ENCODE peak calls at places on chromosomes 5 and 9, in five cellular contexts. V, T, C, P and E are unnamed samples.

GRCh38 chr5:99022250-99022649 is 93.4 kb upstream of the CHD1 start:
- DNase-seq in P (no peak), T (no peak), C (no peak), V (no peak), E (no peak)

GRCh38 chr5:161027763-161028162 is 175.8 kb upstream of the ATP10B start:
- DNase-seq in P (no peak), V (no peak), T (no peak), C (no peak), E (no peak)

GRCh38 chr5:6907320-6907918 is 194.2 kb downstream of the TENT4A start:
- DNase-seq in P (no peak), T (no peak), C (no peak), V (no peak), E (no peak)

GRCh38 chr5:56620903-56621680 is 194.3 kb upstream of the MAP3K1 start:
- DNase-seq in C (no peak), P (no peak), T (no peak), V (no peak), E (no peak)

GRCh38 chr5:172175263-172175719 is 12.7 kb downstream of the STK10 start:
- DNase-seq in C (no peak), T (no peak), P (peak; percentile 95), V (peak; percentile 79), E (peak; percentile 57)

GRCh38 chr5:169979871-169980270 is 424 bp downstream of the INSYN2B start:
- DNase-seq in T (peak; percentile 83), V (no peak), C (no peak), P (no peak), E (no peak)

GRCh38 chr9:23695572-23695971 is 130.5 kb downstream of the ELAVL2 start:
- DNase-seq in C (no peak), T (no peak), P (no peak), V (no peak), E (no peak)

GRCh38 chr9:121744002-121744686 is 92.7 kb downstream of the DAB2IP start:
- DNase-seq in C (peak; percentile 90), T (peak; percentile 48), P (peak; percentile 82), V (peak; percentile 74), E (peak; percentile 65)

GRCh38 chr5:180155331-180155881 is 53.6 kb downstream of the RASGEF1C start:
- DNase-seq in P (peak; percentile 11), C (no peak), V (no peak), T (no peak), E (no peak)

GRCh38 chr5:174542466-174542865 is 181.9 kb upstream of the MSX2 start:
- DNase-seq in P (peak; percentile 70), C (no peak), V (no peak), T (no peak), E (no peak)

GRCh38 chr5:38673671-38674071 is 117.2 kb upstream of the LIFR start:
- DNase-seq in T (no peak), P (no peak), C (no peak), V (no peak), E (no peak)

GRCh38 chr9:124812401-124813016 is 35.6 kb downstream of the OLFML2A start:
- DNase-seq in C (peak; percentile 95), V (no peak), T (no peak), P (peak; percentile 57), E (peak; percentile 48)

GRCh38 chr9:38159599-38159998 is 90.6 kb upstream of the SHB start:
- DNase-seq in C (no peak), T (no peak), V (no peak), P (no peak), E (no peak)

GRCh38 chr9:81264516-81264915 is 424.8 kb downstream of the TLE1 start:
- DNase-seq in P (no peak), T (no peak), V (no peak), C (no peak), E (no peak)

GRCh38 chr5:150469718-150470470 is 20.4 kb upstream of the RPS14 start:
- DNase-seq in T (no peak), C (peak; percentile 46), V (no peak), P (no peak), E (no peak)

GRCh38 chr9:21852751-21853150 is 50.3 kb downstream of the MTAP start:
- DNase-seq in C (no peak), P (no peak), V (no peak), T (no peak), E (no peak)

GRCh38 chr9:136545065-136545965 is 533 bp downstream of the NOTCH1 start:
- DNase-seq in C (no peak), V (no peak), T (no peak), P (peak; percentile 78), E (no peak)

GRCh38 chr5:86880785-86881492 is 263.2 kb downstream of the COX7C start:
- DNase-seq in P (peak; percentile 47), T (peak; percentile 74), C (peak; percentile 25), V (no peak), E (no peak)

GRCh38 chr9:6147847-6148246 is 67.8 kb upstream of the IL33 start:
- DNase-seq in C (no peak), P (no peak), T (no peak), V (no peak), E (no peak)

GRCh38 chr5:55495216-55495615 is 39.5 kb downstream of the PLPP1 start:
- DNase-seq in V (no peak), T (no peak), C (no peak), P (no peak), E (no peak)

GRCh38 chr5:26553079-26553478 is 485.3 kb downstream of the CDH9 start:
- DNase-seq in P (no peak), V (no peak), C (no peak), T (peak; percentile 14), E (no peak)

GRCh38 chr5:128264567-128264966 is 181.0 kb downstream of the SLC12A2 start:
- DNase-seq in P (no peak), T (no peak), V (no peak), C (no peak), E (no peak)

GRCh38 chr9:131677445-131678180 is 62.3 kb downstream of the RAPGEF1 start:
- DNase-seq in P (peak; percentile 77), C (no peak), T (no peak), V (no peak), E (no peak)

GRCh38 chr5:61330879-61331406 is 1.1 kb upstream of the ZSWIM6 start:
- DNase-seq in V (peak; percentile 86), C (peak; percentile 70), T (no peak), P (peak; percentile 90), E (peak; percentile 75)

GRCh38 chr5:78887384-78888118 is 97.6 kb downstream of the ARSB start:
- DNase-seq in C (no peak), P (no peak), V (no peak), T (no peak), E (no peak)

GRCh38 chr5:36682499-36682898 is 76.1 kb downstream of the SLC1A3 start:
- DNase-seq in V (no peak), P (no peak), C (no peak), T (no peak), E (no peak)

GRCh38 chr5:135535820-135536801 is at the start of gene NEUROG1:
- DNase-seq in P (no peak), V (no peak), C (no peak), T (no peak), E (no peak)

GRCh38 chr9:80664327-80665210 is 1024.8 kb downstream of the TLE1 start:
- DNase-seq in P (no peak), V (no peak), T (no peak), C (peak; percentile 6), E (no peak)

GRCh38 chr9:32218100-32218767 is 166.2 kb upstream of the ACO1 start:
- DNase-seq in P (no peak), V (no peak), T (no peak), C (no peak), E (no peak)

GRCh38 chr5:68344447-68345111 is 129.0 kb downstream of the PIK3R1 start:
- DNase-seq in V (no peak), C (no peak), T (no peak), P (peak; percentile 61), E (no peak)

DNA sequence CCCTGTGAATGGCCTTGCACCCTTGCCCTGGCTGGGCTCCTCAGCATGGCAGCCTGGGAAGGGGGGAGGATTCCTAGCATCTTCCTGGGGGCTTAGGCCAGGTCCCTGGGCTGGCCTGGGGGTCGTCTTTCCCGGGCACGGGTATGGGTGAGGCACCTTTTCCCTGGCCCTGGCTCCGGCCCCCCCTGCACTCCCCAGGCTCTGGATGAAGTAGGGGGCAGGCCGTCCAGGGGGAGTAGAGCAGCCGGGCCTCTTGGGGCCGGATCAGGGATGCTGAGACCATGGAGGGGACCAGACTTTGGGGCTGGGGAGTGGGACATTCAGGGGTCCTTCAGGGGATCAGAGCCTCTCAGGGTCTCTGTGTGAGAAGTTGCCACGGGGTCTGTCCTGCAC is 6.6 kb downstream of the RXRA start:
- DNase-seq in P (no peak), T (no peak), C (no peak), V (peak; percentile 48), E (no peak)
- H3K4me1 ChIP-seq in P (peaks cover 27% of the 10 kb centered on the region), T (peaks cover 9% of the 10 kb centered on the region), C (peaks cover 45% of the 10 kb centered on the region), V (peaks cover 87% of the 10 kb centered on the region), E (peaks cover 100% of the 10 kb centered on the region)

GRCh38 chr5:146015001-146015400 is 78.6 kb downstream of the SH3RF2 start:
- DNase-seq in P (no peak), T (peak; percentile 80), V (no peak), C (no peak), E (no peak)
- H3K9me3 ChIP-seq in P (no peaks in the 10 kb centered on the region), T (no peaks in the 10 kb centered on the region), V (no peaks in the 10 kb centered on the region), C (no peaks in the 10 kb centered on the region), E (peaks cover 7% of the 10 kb centered on the region)

DNA sequence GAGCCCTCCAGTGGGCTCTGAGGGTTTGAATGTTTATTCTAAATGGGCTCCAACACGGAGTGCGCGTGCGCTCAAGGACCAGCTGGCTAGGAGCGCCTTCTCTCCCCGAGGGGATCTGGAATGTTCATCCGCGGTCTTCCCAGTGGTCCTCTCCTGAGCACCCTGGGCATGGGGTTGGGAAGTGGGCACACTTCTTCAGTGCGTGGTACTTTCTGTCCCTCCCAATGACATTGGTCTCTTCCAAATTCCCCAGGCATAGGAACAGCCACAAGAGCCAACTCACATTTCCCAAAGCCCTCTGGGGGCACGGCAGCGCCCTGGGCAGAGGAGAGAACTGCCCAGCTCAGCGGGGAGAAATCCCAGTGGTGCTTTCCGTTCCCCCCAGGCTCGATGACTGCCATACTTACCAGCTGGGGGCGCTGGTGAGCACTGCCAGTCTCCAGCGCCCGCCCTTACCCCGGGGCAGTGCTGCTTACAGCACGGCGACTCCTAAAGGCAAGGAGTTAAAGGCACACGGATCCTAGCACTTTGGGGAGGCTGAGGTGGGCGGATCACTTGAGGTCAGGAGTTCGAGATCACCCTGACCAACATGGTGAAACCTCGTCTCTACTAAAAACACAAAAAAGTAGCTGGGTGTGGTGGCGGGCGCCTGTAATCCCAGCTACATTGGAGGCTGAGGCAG is 29.9 kb upstream of the OBP2B start:
- DNase-seq in V (peak; percentile 73), C (peak; percentile 96), T (peak; percentile 55), P (peak; percentile 87), E (peak; percentile 60)
- H3K4me3 ChIP-seq in V (peak overlapping the region; percentile 36), C (peak overlapping the region; percentile 40), T (peak overlapping the region; percentile 13), P (peak overlapping the region; percentile 43), E (peak overlapping the region; percentile 65)

DNA sequence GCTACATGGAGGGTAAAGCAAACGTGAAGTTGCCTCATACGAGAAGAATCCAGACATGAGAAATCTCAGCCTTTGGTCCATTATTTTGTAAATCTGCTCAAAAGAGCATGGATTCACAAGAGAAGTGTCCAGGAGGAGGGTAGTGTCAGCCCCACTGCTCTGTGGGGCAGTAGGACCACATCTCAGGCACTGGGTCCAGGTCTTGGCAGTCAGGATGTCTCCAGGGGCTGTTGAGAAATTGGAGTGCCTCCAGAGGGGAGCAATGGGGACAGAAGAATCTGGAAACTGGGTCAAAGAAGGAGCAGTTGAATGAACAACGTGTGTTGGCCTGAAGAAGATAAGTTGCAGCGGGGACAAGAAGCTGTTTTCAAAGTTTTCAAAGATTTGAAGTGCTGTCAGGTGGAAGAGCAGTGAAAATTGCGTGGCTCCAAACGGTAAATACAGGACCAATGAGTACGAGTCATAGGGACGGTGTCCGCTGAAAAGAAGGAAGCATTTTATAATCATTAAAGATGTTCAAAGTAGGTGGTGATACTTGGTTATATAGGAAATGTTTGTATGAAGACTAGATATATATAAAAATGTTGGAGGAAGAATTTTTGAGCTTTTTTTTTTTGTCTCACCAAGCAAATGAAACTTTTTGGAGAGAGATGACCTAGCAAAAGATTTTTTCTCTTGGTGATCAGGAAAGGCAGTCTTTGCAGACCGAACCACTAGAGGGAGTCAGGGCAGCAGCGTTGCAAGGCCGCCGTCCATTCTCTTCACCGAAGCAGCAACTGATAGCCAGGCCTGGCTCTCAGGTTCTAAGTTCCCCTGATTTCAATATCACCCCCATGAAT is 57.1 kb upstream of the ZBED3 start:
- DNase-seq in V (peak; percentile 80), P (peak; percentile 79), T (peak; percentile 63), C (peak; percentile 55), E (peak; percentile 56)
- H3K4me1 ChIP-seq in V (no peaks in the 10 kb centered on the region), P (no peaks in the 10 kb centered on the region), T (no peaks in the 10 kb centered on the region), C (peaks cover 28% of the 10 kb centered on the region), E (no peaks in the 10 kb centered on the region)